ENCODE peak calls at places on chromosomes 11 and 22, in ten cellular contexts. C is adrenal gland, S is body of pancreas, V is heart left ventricle, O is GM12891, L is stomach, M is ovary, B is K562, I is A549, Z is gastrocnemius medialis. J is an unnamed sample.

GRCh38 chr11:77156396-77157195 is 28.6 kb downstream of the MYO7A start:
- DNase-seq in C (no peak), S (no peak), V (no peak), O (no peak), L (no peak), M (no peak), B (no peak), I (no peak), Z (no peak), J (no peak)

GRCh38 chr11:121762820-121763219 is 310.1 kb upstream of the SORL1-AS1 start:
- DNase-seq in C (no peak), S (peak), V (peak), O (no peak), L (no peak), M (peak), B (no peak), I (no peak), Z (no peak), J (no peak)

GRCh38 chr11:134474942-134475341 is 62.9 kb upstream of the B3GAT1 start:
- DNase-seq in C (no peak), S (no peak), V (no peak), O (no peak), L (no peak), M (no peak), B (no peak), I (no peak), Z (no peak), J (peak)

GRCh38 chr22:23098718-23099524 is 28.6 kb downstream of the GNAZ start:
- DNase-seq in C (peak), S (peak), V (no peak), O (no peak), L (peak), M (peak), B (no peak), I (no peak), Z (peak), J (no peak)

GRCh38 chr11:61480936-61481335 is 27.6 kb upstream of the LRRC10B start:
- DNase-seq in C (no peak), S (peak), V (no peak), O (no peak), L (no peak), M (no peak), B (peak), I (peak), Z (no peak), J (peak)

GRCh38 chr11:112548641-112549040 is 288.0 kb upstream of the PLET1 start:
- DNase-seq in C (no peak), S (no peak), V (no peak), O (no peak), L (no peak), M (no peak), B (no peak), I (no peak), Z (no peak), J (no peak)

GRCh38 chr11:9313648-9314290 is 624 bp downstream of the TMEM41B start:
- DNase-seq in C (no peak), S (peak), V (no peak), O (no peak), L (peak), M (no peak), B (peak), I (no peak), Z (no peak), J (peak)

GRCh38 chr11:104198576-104198975 is 34.6 kb upstream of the PDGFD start:
- DNase-seq in C (no peak), S (no peak), V (no peak), O (no peak), L (no peak), M (no peak), B (no peak), I (no peak), Z (no peak), J (peak)

GRCh38 chr11:1782026-1782696 is 18.4 kb upstream of the CTSD start:
- DNase-seq in C (no peak), S (no peak), V (no peak), O (no peak), L (no peak), M (no peak), B (no peak), I (no peak), Z (no peak), J (peak)

GRCh38 chr11:125168875-125169537 is 4.5 kb downstream of the PKNOX2 start:
- DNase-seq in C (no peak), S (peak), V (no peak), O (no peak), L (no peak), M (peak), B (no peak), I (no peak), Z (peak), J (no peak)

GRCh38 chr22:20039683-20040325 is 18.9 kb downstream of the TANGO2 start:
- DNase-seq in C (no peak), S (peak), V (no peak), O (no peak), L (no peak), M (no peak), B (no peak), I (no peak), Z (no peak), J (no peak)

GRCh38 chr22:41780714-41781507 is 19.6 kb upstream of the CCDC134 start:
- DNase-seq in C (no peak), S (peak), V (peak), O (peak), L (peak), M (peak), B (peak), I (no peak), Z (peak), J (peak)

GRCh38 chr22:19398206-19398605 is 33.3 kb downstream of the HIRA start:
- DNase-seq in C (no peak), S (no peak), V (no peak), O (no peak), L (no peak), M (no peak), B (no peak), I (no peak), Z (no peak), J (no peak)

GRCh38 chr11:13007702-13008435 is 1.2 kb upstream of the RASSF10 start:
- DNase-seq in C (no peak), S (no peak), V (no peak), O (no peak), L (peak), M (no peak), B (no peak), I (peak), Z (no peak), J (no peak)

GRCh38 chr11:35618497-35619029 is 303 bp downstream of the FJX1 start:
- DNase-seq in C (peak), S (peak), V (peak), O (peak), L (no peak), M (peak), B (peak), I (no peak), Z (no peak), J (peak)

GRCh38 chr11:25423436-25424184 is 908.3 kb upstream of the ANO3 start:
- DNase-seq in C (no peak), S (no peak), V (no peak), O (no peak), L (no peak), M (no peak), B (no peak), I (no peak), Z (no peak), J (no peak)

GRCh38 chr11:67666303-67666645 is 8.1 kb downstream of the ALDH3B2 start:
- DNase-seq in C (no peak), S (no peak), V (no peak), O (no peak), L (no peak), M (no peak), B (no peak), I (no peak), Z (no peak), J (no peak)

DNA sequence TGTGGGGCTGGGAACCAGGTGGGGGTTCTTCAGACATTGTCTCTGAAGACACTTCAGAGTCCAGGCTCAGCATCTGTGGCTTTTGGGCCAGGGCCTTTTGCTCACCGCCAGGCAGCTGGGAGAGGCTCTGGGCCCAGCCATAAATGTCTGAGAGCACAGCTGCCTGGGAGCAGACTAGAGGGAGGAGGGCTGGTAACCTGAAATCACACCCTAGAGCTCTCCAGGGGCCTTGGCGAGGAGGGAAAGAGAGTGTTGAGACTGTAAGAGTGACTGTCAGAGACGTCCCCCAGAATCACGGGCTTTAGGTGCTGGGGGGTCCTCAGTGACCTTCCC is 4.1 kb downstream of the TRABD start:
- DNase-seq in C (no peak), S (no peak), V (no peak), O (no peak), L (no peak), M (no peak), B (no peak), I (no peak), Z (no peak), J (no peak)
- TF ChIP-seq POLR2A in C (no peak), S (no peak), V (no peak), O (no peak), L (no peak), M (no peak), B (no peak), I (no peak), Z (no peak), J (no peak)

GRCh38 chr11:326842-327580 is 6.4 kb upstream of the IFITM3 start:
- DNase-seq in C (peak), S (peak), V (peak), O (peak), L (peak), M (peak), B (peak), I (no peak), Z (peak), J (peak)
- TF ChIP-seq POLR2A in C (no peak), S (no peak), V (no peak), O (peak), L (no peak), M (peak), B (peak), I (no peak), Z (peak), J (no peak)

DNA sequence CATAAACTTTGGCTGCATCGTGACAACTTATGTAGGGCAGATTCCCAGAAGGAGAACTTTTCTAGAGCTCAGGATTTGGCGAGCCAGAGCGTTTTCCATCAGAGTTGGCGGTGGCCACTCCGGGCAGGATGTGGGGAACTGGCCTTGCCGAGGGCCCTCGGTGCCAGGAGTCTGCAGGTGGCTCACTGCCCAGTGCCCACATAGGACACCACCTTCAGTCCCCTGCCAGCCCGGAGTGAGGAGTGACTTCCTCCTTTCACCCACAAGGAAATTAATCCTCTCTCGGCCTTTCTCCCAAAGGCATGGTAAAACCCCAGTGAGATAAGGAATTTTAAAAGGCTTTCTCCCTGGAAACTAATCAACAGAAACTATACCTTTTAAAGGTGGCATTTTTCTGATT is 1.6 kb upstream of the LGALS2 start:
- DNase-seq in C (peak), S (peak), V (peak), O (no peak), L (peak), M (no peak), B (no peak), I (no peak), Z (peak), J (peak)
- TF ChIP-seq POLR2A in C (no peak), S (peak), V (no peak), O (no peak), L (no peak), M (no peak), B (no peak), I (no peak), Z (no peak), J (no peak)

GRCh38 chr11:75429902-75430691 is 2.9 kb downstream of the KLHL35 start:
- DNase-seq in C (peak), S (peak), V (peak), O (peak), L (peak), M (no peak), B (no peak), I (peak), Z (peak), J (peak)
- TF ChIP-seq POLR2A in C (no peak), S (no peak), V (no peak), O (no peak), L (no peak), M (no peak), B (no peak), I (peak), Z (no peak), J (no peak)

GRCh38 chr11:102429691-102430090 is 22.9 kb downstream of the TMEM123 start:
- DNase-seq in C (no peak), S (no peak), V (no peak), O (no peak), L (no peak), M (no peak), B (no peak), I (no peak), Z (no peak), J (no peak)
- TF ChIP-seq POLR2A in C (no peak), S (no peak), V (no peak), O (no peak), L (no peak), M (no peak), B (no peak), I (no peak), Z (no peak), J (no peak)

DNA sequence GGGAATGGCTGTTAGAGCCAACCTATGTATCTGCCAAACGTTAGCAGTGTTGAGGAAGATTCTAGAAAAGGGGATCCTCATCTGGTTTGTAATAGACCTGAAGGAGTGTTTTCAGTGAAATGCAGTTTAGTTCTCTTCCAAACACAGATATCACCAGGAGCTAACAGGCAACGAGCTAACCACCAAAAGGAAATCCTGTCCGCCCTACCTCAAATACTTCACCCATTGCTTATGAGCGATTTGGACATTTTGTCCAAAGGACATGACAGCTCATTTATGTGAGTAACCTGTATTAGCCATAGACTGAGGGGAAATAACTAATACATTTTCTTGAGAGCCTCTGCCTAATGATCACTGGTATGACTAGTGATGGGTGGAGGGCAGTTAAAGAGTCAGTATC is 676 bp upstream of the C11orf91 start:
- DNase-seq in C (no peak), S (no peak), V (no peak), O (no peak), L (no peak), M (no peak), B (no peak), I (no peak), Z (no peak), J (peak)
- TF ChIP-seq POLR2A in C (no peak), S (peak), V (no peak), O (no peak), L (no peak), M (no peak), B (no peak), I (no peak), Z (no peak), J (no peak)

GRCh38 chr11:65502852-65503603 is 4.2 kb downstream of the MALAT1 start:
- DNase-seq in C (no peak), S (no peak), V (no peak), O (no peak), L (no peak), M (no peak), B (peak), I (peak), Z (no peak), J (peak)
- TF ChIP-seq POLR2A in C (peak), S (peak), V (no peak), O (peak), L (no peak), M (no peak), B (peak), I (no peak), Z (peak), J (no peak)

GRCh38 chr11:30322826-30323710 is at the start of gene ARL14EP:
- DNase-seq in C (peak), S (peak), V (peak), O (peak), L (peak), M (peak), B (peak), I (peak), Z (peak), J (peak)
- TF ChIP-seq POLR2A in C (peak), S (peak), V (no peak), O (peak), L (no peak), M (peak), B (peak), I (peak), Z (peak), J (peak)

J was measured in NB4.